ENCODE peak calls at places on chromosomes 2 and 18, in six cellular contexts. One of them, this sample, is unnamed.
A peak's percentile ranks its signal among the peaks of the same experiment; 100 is the strongest.

GRCh38 chr18:62457830-62458229 is 65.0 kb upstream of the ZCCHC2 start:
- DNase-seq in ovary: no peak
- DNase-seq in HCT116: no peak
- DNase-seq in NCI-H510A: no peak
- DNase-seq in IMR-90: no peak
- DNase-seq in fibroblast of the aortic adventitia: no peak
- DNase-seq in this sample: no peak

GRCh38 chr2:42685303-42685702 is 78.6 kb downstream of the OXER1 start:
- DNase-seq in ovary: no peak
- DNase-seq in HCT116: no peak
- DNase-seq in NCI-H510A: no peak
- DNase-seq in IMR-90: no peak
- DNase-seq in fibroblast of the aortic adventitia: no peak
- DNase-seq in this sample: no peak

GRCh38 chr2:96116424-96116878 is at the start of gene ADRA2B:
- DNase-seq in ovary: peak; percentile 29
- DNase-seq in HCT116: peak; percentile 47
- DNase-seq in NCI-H510A: peak; percentile 24
- DNase-seq in IMR-90: no peak
- DNase-seq in fibroblast of the aortic adventitia: no peak
- DNase-seq in this sample: peak; percentile 45

GRCh38 chr2:109172556-109173105 is 43.6 kb downstream of the SH3RF3 start:
- DNase-seq in ovary: no peak
- DNase-seq in HCT116: no peak
- DNase-seq in NCI-H510A: no peak
- DNase-seq in IMR-90: peak; percentile 44
- DNase-seq in fibroblast of the aortic adventitia: no peak
- DNase-seq in this sample: peak; percentile 33

GRCh38 chr2:111071480-111072143 is 49.1 kb upstream of the BCL2L11 start:
- DNase-seq in ovary: no peak
- DNase-seq in HCT116: no peak
- DNase-seq in NCI-H510A: no peak
- DNase-seq in IMR-90: peak; percentile 73
- DNase-seq in fibroblast of the aortic adventitia: peak; percentile 67
- DNase-seq in this sample: peak; percentile 73

GRCh38 chr2:178920916-178921513 is 113.8 kb upstream of the TTN start:
- DNase-seq in ovary: no peak
- DNase-seq in HCT116: no peak
- DNase-seq in NCI-H510A: no peak
- DNase-seq in IMR-90: no peak
- DNase-seq in fibroblast of the aortic adventitia: no peak
- DNase-seq in this sample: no peak

GRCh38 chr2:109450574-109451265 is 163.0 kb downstream of the SEPTIN10 start:
- DNase-seq in ovary: no peak
- DNase-seq in HCT116: no peak
- DNase-seq in NCI-H510A: no peak
- DNase-seq in IMR-90: no peak
- DNase-seq in fibroblast of the aortic adventitia: peak; percentile 25
- DNase-seq in this sample: no peak

GRCh38 chr2:45845058-45845457 is 193.6 kb downstream of the PRKCE start:
- DNase-seq in ovary: no peak
- DNase-seq in HCT116: no peak
- DNase-seq in NCI-H510A: no peak
- DNase-seq in IMR-90: no peak
- DNase-seq in fibroblast of the aortic adventitia: no peak
- DNase-seq in this sample: no peak

GRCh38 chr2:168962636-168963035 is 61.5 kb downstream of the G6PC2 start:
- DNase-seq in ovary: no peak
- DNase-seq in HCT116: no peak
- DNase-seq in NCI-H510A: no peak
- DNase-seq in IMR-90: no peak
- DNase-seq in fibroblast of the aortic adventitia: no peak
- DNase-seq in this sample: no peak

GRCh38 chr2:3522851-3523481 is 3.6 kb upstream of the ADI1 start:
- DNase-seq in ovary: no peak
- DNase-seq in HCT116: no peak
- DNase-seq in NCI-H510A: no peak
- DNase-seq in IMR-90: peak; percentile 61
- DNase-seq in fibroblast of the aortic adventitia: peak; percentile 63
- DNase-seq in this sample: no peak

GRCh38 chr18:42086288-42086687 is 131.3 kb downstream of the PIK3C3 start:
- DNase-seq in ovary: no peak
- DNase-seq in HCT116: no peak
- DNase-seq in NCI-H510A: no peak
- DNase-seq in IMR-90: peak; percentile 49
- DNase-seq in fibroblast of the aortic adventitia: peak; percentile 65
- DNase-seq in this sample: no peak

GRCh38 chr2:9555338-9556120 is at the start of gene ADAM17:
- DNase-seq in ovary: peak; percentile 95
- DNase-seq in HCT116: peak; percentile 88
- DNase-seq in NCI-H510A: peak; percentile 92
- DNase-seq in IMR-90: peak; percentile 95
- DNase-seq in fibroblast of the aortic adventitia: peak; percentile 95
- DNase-seq in this sample: peak; percentile 99

GRCh38 chr2:8324164-8324848 is 357.6 kb upstream of the ID2 start:
- DNase-seq in ovary: no peak
- DNase-seq in HCT116: no peak
- DNase-seq in NCI-H510A: peak; percentile 89
- DNase-seq in IMR-90: peak; percentile 54
- DNase-seq in fibroblast of the aortic adventitia: no peak
- DNase-seq in this sample: no peak

GRCh38 chr2:71833855-71834554 is 313.7 kb downstream of the CYP26B1 start:
- DNase-seq in ovary: no peak
- DNase-seq in HCT116: no peak
- DNase-seq in NCI-H510A: no peak
- DNase-seq in IMR-90: no peak
- DNase-seq in fibroblast of the aortic adventitia: peak; percentile 66
- DNase-seq in this sample: peak; percentile 38

GRCh38 chr18:812673-813404 is 797 bp upstream of the YES1 start:
- DNase-seq in ovary: peak; percentile 79
- DNase-seq in HCT116: peak; percentile 51
- DNase-seq in NCI-H510A: peak; percentile 45
- DNase-seq in IMR-90: peak; percentile 82
- DNase-seq in fibroblast of the aortic adventitia: peak; percentile 89
- DNase-seq in this sample: peak; percentile 81

GRCh38 chr18:79890638-79891037 is 60.8 kb downstream of the SLC66A2 start:
- DNase-seq in ovary: no peak
- DNase-seq in HCT116: no peak
- DNase-seq in NCI-H510A: no peak
- DNase-seq in IMR-90: no peak
- DNase-seq in fibroblast of the aortic adventitia: no peak
- DNase-seq in this sample: no peak

GRCh38 chr18:57107141-57107832 is 39.6 kb upstream of the BOD1L2 start:
- DNase-seq in ovary: no peak
- DNase-seq in HCT116: no peak
- DNase-seq in NCI-H510A: no peak
- DNase-seq in IMR-90: peak; percentile 43
- DNase-seq in fibroblast of the aortic adventitia: peak; percentile 49
- DNase-seq in this sample: peak; percentile 66

GRCh38 chr2:173571021-173571821 is 216.5 kb downstream of the CDCA7 start:
- DNase-seq in ovary: no peak
- DNase-seq in HCT116: peak; percentile 24
- DNase-seq in NCI-H510A: peak; percentile 96
- DNase-seq in IMR-90: peak; percentile 39
- DNase-seq in fibroblast of the aortic adventitia: peak; percentile 49
- DNase-seq in this sample: peak; percentile 40

GRCh38 chr2:219000569-219000960 is 7.3 kb upstream of the CRYBA2 start:
- DNase-seq in ovary: no peak
- DNase-seq in HCT116: no peak
- DNase-seq in NCI-H510A: no peak
- DNase-seq in IMR-90: no peak
- DNase-seq in fibroblast of the aortic adventitia: no peak
- DNase-seq in this sample: no peak

GRCh38 chr2:3490191-3491158 is 28.9 kb downstream of the ADI1 start:
- DNase-seq in ovary: no peak
- DNase-seq in HCT116: no peak
- DNase-seq in NCI-H510A: no peak
- DNase-seq in IMR-90: no peak
- DNase-seq in fibroblast of the aortic adventitia: no peak
- DNase-seq in this sample: no peak

GRCh38 chr2:230266654-230267053 is 41.1 kb downstream of the SP140 start:
- DNase-seq in ovary: no peak
- DNase-seq in HCT116: no peak
- DNase-seq in NCI-H510A: no peak
- DNase-seq in IMR-90: peak; percentile 1
- DNase-seq in fibroblast of the aortic adventitia: peak; percentile 34
- DNase-seq in this sample: no peak

GRCh38 chr2:220269421-220269820 is 642.0 kb downstream of the SLC4A3 start:
- DNase-seq in ovary: no peak
- DNase-seq in HCT116: no peak
- DNase-seq in NCI-H510A: no peak
- DNase-seq in IMR-90: no peak
- DNase-seq in fibroblast of the aortic adventitia: no peak
- DNase-seq in this sample: no peak

GRCh38 chr2:15154289-15154688 is 406.8 kb downstream of the NBAS start:
- DNase-seq in ovary: no peak
- DNase-seq in HCT116: no peak
- DNase-seq in NCI-H510A: no peak
- DNase-seq in IMR-90: peak; percentile 64
- DNase-seq in fibroblast of the aortic adventitia: no peak
- DNase-seq in this sample: no peak

GRCh38 chr2:145874466-145874865 is 1354.5 kb upstream of the ZEB2 start:
- DNase-seq in ovary: no peak
- DNase-seq in HCT116: no peak
- DNase-seq in NCI-H510A: no peak
- DNase-seq in IMR-90: peak; percentile 64
- DNase-seq in fibroblast of the aortic adventitia: peak; percentile 41
- DNase-seq in this sample: peak; percentile 62

GRCh38 chr18:75309564-75309963 is 99.0 kb downstream of the TSHZ1 start:
- DNase-seq in ovary: no peak
- DNase-seq in HCT116: no peak
- DNase-seq in NCI-H510A: no peak
- DNase-seq in IMR-90: no peak
- DNase-seq in fibroblast of the aortic adventitia: no peak
- DNase-seq in this sample: no peak

GRCh38 chr2:37326285-37326684 is 1.7 kb upstream of the PRKD3 start:
- DNase-seq in ovary: peak; percentile 35
- DNase-seq in HCT116: no peak
- DNase-seq in NCI-H510A: no peak
- DNase-seq in IMR-90: peak; percentile 86
- DNase-seq in fibroblast of the aortic adventitia: peak; percentile 93
- DNase-seq in this sample: peak; percentile 94

GRCh38 chr2:96342085-96342484 is 6.5 kb downstream of the NCAPH start:
- DNase-seq in ovary: no peak
- DNase-seq in HCT116: no peak
- DNase-seq in NCI-H510A: no peak
- DNase-seq in IMR-90: peak; percentile 95
- DNase-seq in fibroblast of the aortic adventitia: peak; percentile 90
- DNase-seq in this sample: peak; percentile 27

GRCh38 chr2:196487426-196487825 is 152.1 kb upstream of the CCDC150 start:
- DNase-seq in ovary: no peak
- DNase-seq in HCT116: no peak
- DNase-seq in NCI-H510A: peak; percentile 66
- DNase-seq in IMR-90: no peak
- DNase-seq in fibroblast of the aortic adventitia: peak; percentile 58
- DNase-seq in this sample: peak; percentile 71

GRCh38 chr2:174012347-174013309 is 47.5 kb upstream of the SP3 start:
- DNase-seq in ovary: peak; percentile 81
- DNase-seq in HCT116: no peak
- DNase-seq in NCI-H510A: no peak
- DNase-seq in IMR-90: no peak
- DNase-seq in fibroblast of the aortic adventitia: peak; percentile 60
- DNase-seq in this sample: no peak

GRCh38 chr18:62450546-62451395 is 72.1 kb upstream of the ZCCHC2 start:
- DNase-seq in ovary: no peak
- DNase-seq in HCT116: peak; percentile 86
- DNase-seq in NCI-H510A: no peak
- DNase-seq in IMR-90: peak; percentile 63
- DNase-seq in fibroblast of the aortic adventitia: peak; percentile 79
- DNase-seq in this sample: peak; percentile 76